ENCODE peak calls at places on chromosomes 4 and X, in six cellular contexts. S is GM18507; G is foreskin fibroblast; X is activated T-cell treated with anti-CD3 and anti-CD28 coated beads, Interleukin-2, amount 50 U/mL, for 4 hours; O is NCI-H1092; Z is stimulated activated CD4-positive, alpha-beta T cell treated with anti-CD3 and anti-CD28 coated beads, Interleukin-4, amount 100 ng/mL, for 24 hours. V is an unnamed sample.

GRCh38 chr4:158051401-158052235 is 121.2 kb downstream of the GASK1B start:
- DNase-seq in S (no peak), G (peak; percentile 87), X (no peak), O (no peak), Z (no peak), V (no peak)

GRCh38 chr4:119865789-119866188 is 200.9 kb downstream of the MAD2L1 start:
- DNase-seq in S (no peak), G (no peak), X (no peak), O (no peak), Z (no peak), V (no peak)

GRCh38 chr4:55253911-55254593 is 92.0 kb upstream of the SRD5A3 start:
- DNase-seq in S (no peak), G (no peak), X (no peak), O (no peak), Z (no peak), V (no peak)

GRCh38 chr4:164748375-164748774 is 5.6 kb upstream of the SMIM31 start:
- DNase-seq in S (no peak), G (peak; percentile 1), X (no peak), O (no peak), Z (no peak), V (no peak)

GRCh38 chr4:158823461-158823873 is 54.6 kb downstream of the FNIP2 start:
- DNase-seq in S (no peak), G (no peak), X (no peak), O (no peak), Z (no peak), V (no peak)

GRCh38 chrX:12950851-12951589 is 23.9 kb upstream of the TMSB4X start:
- DNase-seq in S (no peak), G (no peak), X (peak; percentile 58), O (no peak), Z (peak; percentile 73), V (no peak)

GRCh38 chr4:30776921-30777415 is 56.8 kb downstream of the PCDH7 start:
- DNase-seq in S (no peak), G (no peak), X (no peak), O (no peak), Z (no peak), V (no peak)

GRCh38 chrX:38656350-38656915 is 95.1 kb downstream of the TSPAN7 start:
- DNase-seq in S (no peak), G (no peak), X (no peak), O (peak; percentile 5), Z (no peak), V (no peak)

GRCh38 chr4:47068986-47069385 is 37.6 kb downstream of the GABRB1 start:
- DNase-seq in S (no peak), G (no peak), X (no peak), O (no peak), Z (no peak), V (no peak)

GRCh38 chrX:9522756-9523155 is 57.9 kb downstream of the TBL1X start:
- DNase-seq in S (no peak), G (no peak), X (no peak), O (no peak), Z (no peak), V (no peak)

GRCh38 chrX:149004936-149005335 is 500.2 kb downstream of the IDS start:
- DNase-seq in S (no peak), G (no peak), X (no peak), O (no peak), Z (no peak), V (no peak)

GRCh38 chrX:72254835-72255234 is 16.0 kb upstream of the ERCC6L start:
- DNase-seq in S (no peak), G (no peak), X (no peak), O (peak; percentile 53), Z (no peak), V (no peak)

GRCh38 chr4:186643501-186644315 is 79.9 kb downstream of the FAT1 start:
- DNase-seq in S (no peak), G (peak; percentile 45), X (no peak), O (no peak), Z (no peak), V (no peak)

GRCh38 chr4:74522251-74522991 is 77.5 kb downstream of the AREG start:
- DNase-seq in S (no peak), G (no peak), X (no peak), O (no peak), Z (no peak), V (no peak)

GRCh38 chr4:161655148-161655547 is 508.7 kb downstream of the FSTL5 start:
- DNase-seq in S (no peak), G (no peak), X (no peak), O (no peak), Z (no peak), V (no peak)

GRCh38 chr4:68249434-68249833 is 3.9 kb upstream of the TMPRSS11B start:
- DNase-seq in S (no peak), G (no peak), X (no peak), O (no peak), Z (peak; percentile 26), V (no peak)

GRCh38 chr4:56650259-56651070 is 30.6 kb downstream of the HOPX start:
- DNase-seq in S (no peak), G (no peak), X (no peak), O (no peak), Z (peak; percentile 42), V (no peak)

GRCh38 chrX:130091976-130092522 is 18.2 kb downstream of the ELF4 start:
- DNase-seq in S (no peak), G (no peak), X (peak; percentile 70), O (no peak), Z (peak; percentile 73), V (peak; percentile 50)

GRCh38 chrX:137342969-137343368 is 223.0 kb upstream of the ZIC3 start:
- DNase-seq in S (no peak), G (no peak), X (no peak), O (no peak), Z (no peak), V (no peak)

GRCh38 chr4:59223292-59223941 is 1976.7 kb upstream of the ADGRL3 start:
- DNase-seq in S (no peak), G (no peak), X (no peak), O (no peak), Z (no peak), V (no peak)

GRCh38 chrX:78130396-78130795 is 9.1 kb downstream of the TAF9B start:
- DNase-seq in S (no peak), G (no peak), X (no peak), O (no peak), Z (no peak), V (no peak)

GRCh38 chr4:186149872-186150271 is 41.5 kb upstream of the CYP4V2 start:
- DNase-seq in S (no peak), G (no peak), X (peak; percentile 36), O (no peak), Z (no peak), V (peak; percentile 67)

V was measured in right lobe of liver.